ENCODE peak calls at places on chromosomes 2 and 18, in six cellular contexts. One of them, this sample, is unnamed.

GRCh38 chr2:12923907-12924610 is 207.3 kb downstream of the TRIB2 start:
- DNase-seq in cardiac muscle cell: no peak
- DNase-seq in thoracic aorta: no peak
- DNase-seq in psoas muscle: no peak
- DNase-seq in ascending aorta: no peak
- DNase-seq in aorta: no peak
- DNase-seq in this sample: no peak

GRCh38 chr18:42310956-42311355 is 355.9 kb downstream of the PIK3C3 start:
- DNase-seq in cardiac muscle cell: peak
- DNase-seq in thoracic aorta: no peak
- DNase-seq in psoas muscle: peak
- DNase-seq in ascending aorta: no peak
- DNase-seq in aorta: no peak
- DNase-seq in this sample: peak

GRCh38 chr2:73333564-73333963 is 40.2 kb upstream of the EGR4 start:
- DNase-seq in cardiac muscle cell: no peak
- DNase-seq in thoracic aorta: no peak
- DNase-seq in psoas muscle: no peak
- DNase-seq in ascending aorta: no peak
- DNase-seq in aorta: no peak
- DNase-seq in this sample: no peak

GRCh38 chr2:215808996-215809395 is 204.4 kb downstream of the MREG start:
- DNase-seq in cardiac muscle cell: peak
- DNase-seq in thoracic aorta: no peak
- DNase-seq in psoas muscle: no peak
- DNase-seq in ascending aorta: no peak
- DNase-seq in aorta: no peak
- DNase-seq in this sample: no peak

GRCh38 chr2:207746131-207746530 is 23.6 kb downstream of the FZD5 start:
- DNase-seq in cardiac muscle cell: peak
- DNase-seq in thoracic aorta: no peak
- DNase-seq in psoas muscle: no peak
- DNase-seq in ascending aorta: no peak
- DNase-seq in aorta: peak
- DNase-seq in this sample: peak

GRCh38 chr2:236769981-236770671 is 200.5 kb downstream of the ACKR3 start:
- DNase-seq in cardiac muscle cell: peak
- DNase-seq in thoracic aorta: no peak
- DNase-seq in psoas muscle: no peak
- DNase-seq in ascending aorta: no peak
- DNase-seq in aorta: no peak
- DNase-seq in this sample: no peak

GRCh38 chr2:46268986-46269385 is 28.2 kb upstream of the EPAS1 start:
- DNase-seq in cardiac muscle cell: peak
- DNase-seq in thoracic aorta: no peak
- DNase-seq in psoas muscle: no peak
- DNase-seq in ascending aorta: no peak
- DNase-seq in aorta: no peak
- DNase-seq in this sample: no peak

GRCh38 chr2:215775106-215775505 is 238.2 kb downstream of the MREG start:
- DNase-seq in cardiac muscle cell: peak
- DNase-seq in thoracic aorta: no peak
- DNase-seq in psoas muscle: no peak
- DNase-seq in ascending aorta: no peak
- DNase-seq in aorta: no peak
- DNase-seq in this sample: no peak

GRCh38 chr18:35526476-35527120 is 28.8 kb upstream of the INO80C start:
- DNase-seq in cardiac muscle cell: peak
- DNase-seq in thoracic aorta: no peak
- DNase-seq in psoas muscle: no peak
- DNase-seq in ascending aorta: no peak
- DNase-seq in aorta: no peak
- DNase-seq in this sample: peak

GRCh38 chr2:121161272-121161671 is 123.7 kb downstream of the TFCP2L1 start:
- DNase-seq in cardiac muscle cell: no peak
- DNase-seq in thoracic aorta: no peak
- DNase-seq in psoas muscle: no peak
- DNase-seq in ascending aorta: no peak
- DNase-seq in aorta: no peak
- DNase-seq in this sample: no peak

GRCh38 chr2:187618813-187619212 is 64.6 kb upstream of the TFPI start:
- DNase-seq in cardiac muscle cell: peak
- DNase-seq in thoracic aorta: no peak
- DNase-seq in psoas muscle: no peak
- DNase-seq in ascending aorta: no peak
- DNase-seq in aorta: no peak
- DNase-seq in this sample: no peak

DNA sequence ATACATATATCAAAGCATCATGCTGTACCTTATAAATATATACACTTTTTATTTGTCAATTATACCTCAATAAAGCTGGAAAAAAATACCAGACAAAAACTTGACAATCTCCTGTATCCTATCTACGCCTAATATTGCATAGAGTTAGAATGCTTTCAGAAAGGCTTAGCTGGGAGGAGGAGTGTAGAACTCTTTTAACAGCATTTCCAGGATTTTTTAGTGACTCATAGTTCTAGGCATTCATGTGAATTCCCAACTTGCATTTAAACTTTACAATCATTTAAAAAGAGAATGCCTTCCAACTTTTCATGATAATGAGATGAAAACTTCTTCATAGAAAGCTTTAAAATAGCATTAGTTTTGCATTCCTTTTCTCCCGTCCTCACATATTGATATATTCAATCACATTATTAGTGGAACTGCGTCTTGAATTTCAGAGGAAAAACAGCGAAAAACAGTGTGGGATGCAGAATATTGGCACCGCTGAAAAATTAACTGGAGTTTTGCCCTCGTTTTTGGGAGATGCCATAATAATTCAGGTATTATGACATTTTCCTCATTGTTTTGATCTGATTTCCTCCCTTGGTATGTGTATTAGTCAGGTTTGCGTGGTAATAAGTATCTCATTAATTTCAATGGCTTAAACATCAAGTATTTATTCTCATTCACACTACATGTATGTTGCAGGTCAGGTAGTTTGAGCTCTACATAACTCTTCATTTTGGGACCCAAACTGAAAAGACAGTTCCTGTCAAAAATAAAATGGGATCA is 293.1 kb upstream of the FIGN start:
- DNase-seq in cardiac muscle cell: peak
- DNase-seq in thoracic aorta: no peak
- DNase-seq in psoas muscle: no peak
- DNase-seq in ascending aorta: no peak
- DNase-seq in aorta: no peak
- DNase-seq in this sample: no peak
- H3K27ac ChIP-seq in cardiac muscle cell: no peak
- H3K27ac ChIP-seq in thoracic aorta: no peak
- H3K27ac ChIP-seq in psoas muscle: no peak
- H3K27ac ChIP-seq in ascending aorta: peak
- H3K27ac ChIP-seq in aorta: no peak
- H3K27ac ChIP-seq in this sample: no peak

DNA sequence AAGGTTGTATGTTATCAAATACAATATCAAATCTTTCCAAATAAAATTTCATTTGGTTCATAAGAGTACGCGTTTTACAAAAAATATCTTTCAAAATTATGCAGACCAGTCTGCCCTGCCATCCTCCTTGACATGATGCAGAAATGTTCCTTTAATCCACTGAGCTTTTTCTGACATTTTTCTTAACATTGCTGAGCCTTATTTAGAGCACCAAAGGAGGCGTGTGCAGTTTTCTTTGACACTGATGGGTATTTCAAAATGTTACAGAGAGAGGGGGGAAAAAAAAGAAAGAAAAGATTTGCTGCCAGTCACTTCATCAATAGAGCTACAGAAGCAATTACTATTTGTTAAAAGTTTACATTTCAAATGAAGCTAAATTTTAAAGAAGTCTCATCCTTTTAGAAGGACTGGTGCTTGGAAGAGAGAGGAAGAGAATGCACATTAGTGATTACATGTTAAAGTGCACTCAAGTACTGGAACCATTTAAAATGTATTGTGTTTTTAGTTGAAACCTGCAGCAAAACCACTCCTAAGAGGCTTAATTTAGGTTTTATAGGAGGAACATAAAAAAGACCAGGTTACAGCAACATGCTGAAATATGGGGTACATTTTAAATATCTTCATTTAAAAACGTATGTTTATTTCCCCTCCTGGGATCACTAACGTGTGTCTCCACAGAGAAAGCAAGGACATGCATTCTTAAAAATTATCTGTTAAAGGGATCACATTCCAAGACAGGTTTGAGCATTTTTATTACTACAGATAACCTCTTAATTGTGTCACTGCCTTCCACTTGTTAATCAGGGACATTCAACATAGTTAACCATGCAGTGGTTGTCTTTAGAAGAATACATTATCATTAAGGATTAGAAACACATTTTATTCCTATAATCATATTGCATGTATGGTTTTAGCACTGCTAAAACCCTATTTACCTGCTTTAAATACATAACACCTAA is 258.4 kb downstream of the MEIS1 start:
- DNase-seq in cardiac muscle cell: no peak
- DNase-seq in thoracic aorta: no peak
- DNase-seq in psoas muscle: no peak
- DNase-seq in ascending aorta: no peak
- DNase-seq in aorta: no peak
- DNase-seq in this sample: no peak
- H3K4me3 ChIP-seq in cardiac muscle cell: no peak
- H3K4me3 ChIP-seq in thoracic aorta: no peak
- H3K4me3 ChIP-seq in psoas muscle: no peak
- H3K4me3 ChIP-seq in ascending aorta: no peak
- H3K4me3 ChIP-seq in aorta: no peak
- H3K4me3 ChIP-seq in this sample: no peak

DNA sequence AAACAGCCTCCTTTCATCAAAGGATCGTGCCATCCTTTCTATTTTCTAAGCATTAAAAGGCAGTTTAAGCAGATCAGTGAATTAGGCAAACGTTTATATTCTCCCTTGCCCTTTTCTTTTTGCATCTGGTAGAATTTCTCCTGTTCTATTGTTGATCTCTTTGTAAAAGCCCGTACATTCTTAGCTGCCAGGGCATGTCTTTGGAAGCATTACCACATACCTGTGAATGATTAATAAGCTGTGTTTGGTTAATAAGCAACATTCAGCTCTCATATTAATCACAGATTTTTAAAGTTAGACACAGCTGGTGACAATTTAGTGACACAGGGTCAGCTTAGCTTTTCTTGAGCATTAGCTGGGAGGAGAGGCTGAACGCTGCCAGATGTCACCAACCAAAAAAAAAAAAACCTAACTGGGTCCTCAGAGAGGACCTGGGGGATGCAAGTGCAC is 33.8 kb upstream of the CYP1B1 start:
- DNase-seq in cardiac muscle cell: no peak
- DNase-seq in thoracic aorta: no peak
- DNase-seq in psoas muscle: no peak
- DNase-seq in ascending aorta: no peak
- DNase-seq in aorta: no peak
- DNase-seq in this sample: no peak
- H3K27ac ChIP-seq in cardiac muscle cell: no peak
- H3K27ac ChIP-seq in thoracic aorta: no peak
- H3K27ac ChIP-seq in psoas muscle: no peak
- H3K27ac ChIP-seq in ascending aorta: no peak
- H3K27ac ChIP-seq in aorta: no peak
- H3K27ac ChIP-seq in this sample: no peak

GRCh38 chr2:42567389-42567788 is 1.0 kb upstream of the MTA3 start:
- DNase-seq in cardiac muscle cell: peak
- DNase-seq in thoracic aorta: no peak
- DNase-seq in psoas muscle: no peak
- DNase-seq in ascending aorta: no peak
- DNase-seq in aorta: no peak
- DNase-seq in this sample: no peak

GRCh38 chr2:42568431-42569115 is at the start of gene MTA3:
- DNase-seq in cardiac muscle cell: peak
- DNase-seq in thoracic aorta: no peak
- DNase-seq in psoas muscle: peak
- DNase-seq in ascending aorta: no peak
- DNase-seq in aorta: peak
- DNase-seq in this sample: peak

GRCh38 chr2:42566837-42567251 is 1.6 kb upstream of the MTA3 start:
- DNase-seq in cardiac muscle cell: no peak
- DNase-seq in thoracic aorta: no peak
- DNase-seq in psoas muscle: no peak
- DNase-seq in ascending aorta: no peak
- DNase-seq in aorta: no peak
- DNase-seq in this sample: no peak

GRCh38 chr2:42569116-42569711 is 782 bp downstream of the MTA3 start:
- DNase-seq in cardiac muscle cell: peak
- DNase-seq in thoracic aorta: no peak
- DNase-seq in psoas muscle: no peak
- DNase-seq in ascending aorta: no peak
- DNase-seq in aorta: peak
- DNase-seq in this sample: peak

DNA sequence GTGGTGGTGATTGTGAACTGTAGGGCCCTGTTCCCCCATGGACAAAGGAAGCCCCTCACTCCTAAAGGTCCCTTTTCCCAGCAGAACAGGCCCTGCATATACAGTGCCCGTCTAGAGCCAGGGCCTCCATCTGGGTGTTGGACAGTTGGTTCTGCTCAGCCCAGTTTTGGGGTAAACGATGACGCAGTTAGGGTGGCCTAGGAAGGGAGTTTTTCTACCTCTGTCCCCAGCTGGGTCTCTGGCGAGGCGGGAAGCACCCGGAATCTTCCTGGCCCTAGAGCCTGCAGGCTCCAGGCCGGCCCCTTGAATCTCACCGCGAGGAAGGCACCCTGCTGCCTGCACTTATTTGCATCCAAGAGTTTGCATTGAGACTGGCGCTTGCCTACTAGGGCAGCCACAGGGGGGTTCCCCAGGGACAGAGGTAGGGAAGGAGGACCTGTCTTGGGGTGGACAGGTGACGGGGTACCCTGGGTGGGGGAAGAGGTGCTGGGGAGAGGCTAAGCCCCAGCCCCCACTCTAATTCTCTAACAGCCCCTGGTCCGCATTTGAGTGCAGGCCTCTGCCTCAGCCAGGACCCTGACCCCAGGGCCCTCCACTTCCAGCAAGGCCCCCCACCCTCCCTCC is 514 bp upstream of the MTA3 start:
- DNase-seq in cardiac muscle cell: peak
- DNase-seq in thoracic aorta: no peak
- DNase-seq in psoas muscle: peak
- DNase-seq in ascending aorta: no peak
- DNase-seq in aorta: peak
- DNase-seq in this sample: peak
- H3K4me3 ChIP-seq in cardiac muscle cell: peak
- H3K4me3 ChIP-seq in thoracic aorta: peak
- H3K4me3 ChIP-seq in psoas muscle: peak
- H3K4me3 ChIP-seq in ascending aorta: peak
- H3K4me3 ChIP-seq in aorta: peak
- H3K4me3 ChIP-seq in this sample: peak